ENCODE peak calls at places on chromosome 15, in eight cellular contexts. I is GM23338; W is fibroblast of the aortic adventitia; R is naive thymus-derived CD4-positive, alpha-beta T cell; Q is breast epithelium; E is CD8-positive, alpha-beta T cell; Z is AG04449; X is A549. G is an unnamed sample.

GRCh38 chr15:26037369-26037768 is 174.2 kb upstream of the ATP10A start:
- DNase-seq in I (no peak), R (no peak), X (no peak), W (peak; percentile 3), Z (no peak), E (no peak), Q (no peak), G (no peak)

GRCh38 chr15:72198410-72199270 is 1.1 kb upstream of the GRAMD2A start:
- DNase-seq in W (no peak), E (no peak), Z (no peak), R (no peak), I (peak; percentile 20), Q (no peak), X (no peak), G (no peak)

GRCh38 chr15:69132935-69133861 is 27.2 kb upstream of the GLCE start:
- DNase-seq in Z (no peak), R (no peak), E (no peak), Q (peak; percentile 88), X (no peak), W (no peak), I (no peak), G (no peak)

GRCh38 chr15:45670511-45670910 is 35.7 kb downstream of the SQOR start:
- DNase-seq in Q (no peak), W (peak; percentile 2), Z (no peak), X (no peak), E (no peak), R (no peak), I (no peak), G (peak; percentile 37)

GRCh38 chr15:72554471-72555425 is 80.6 kb downstream of the ARIH1 start:
- DNase-seq in X (no peak), W (peak; percentile 79), Z (no peak), Q (no peak), E (peak; percentile 25), R (no peak), I (no peak), G (peak; percentile 20)

GRCh38 chr15:69210574-69210973 is 50.1 kb downstream of the GLCE start:
- DNase-seq in X (no peak), Z (no peak), Q (no peak), I (no peak), W (no peak), R (no peak), E (no peak), G (no peak)

GRCh38 chr15:65221708-65222107 is 10.4 kb upstream of the CILP start:
- DNase-seq in Z (no peak), E (no peak), I (no peak), X (no peak), R (no peak), W (no peak), Q (no peak), G (no peak)

GRCh38 chr15:76501726-76502125 is 165.2 kb downstream of the ISL2 start:
- DNase-seq in R (no peak), W (peak; percentile 1), E (no peak), Z (peak; percentile 16), Q (no peak), X (no peak), I (no peak), G (peak; percentile 44)

GRCh38 chr15:25838871-25839195 is 24.3 kb downstream of the ATP10A start:
- DNase-seq in E (no peak), W (no peak), Q (no peak), X (no peak), I (no peak), R (no peak), Z (no peak), G (no peak)

GRCh38 chr15:92429378-92430066 is 35.8 kb downstream of the ST8SIA2 start:
- DNase-seq in W (peak; percentile 20), R (no peak), X (peak; percentile 72), Q (no peak), E (no peak), Z (peak; percentile 42), I (peak; percentile 61), G (peak; percentile 40)

GRCh38 chr15:85312486-85312885 is 67.9 kb upstream of the AKAP13 start:
- DNase-seq in Z (no peak), W (no peak), E (no peak), I (peak; percentile 14), R (no peak), Q (no peak), X (no peak), G (no peak)

GRCh38 chr15:63044077-63044644 is 1.6 kb downstream of the TPM1 start:
- DNase-seq in E (no peak), I (no peak), W (no peak), Q (no peak), R (no peak), X (no peak), Z (no peak), G (no peak)

GRCh38 chr15:33915571-33916407 is 52.5 kb upstream of the CHRM5 start:
- DNase-seq in E (no peak), X (no peak), I (peak; percentile 16), Z (no peak), R (no peak), Q (no peak), W (no peak), G (no peak)

GRCh38 chr15:29123991-29124390 is 145.6 kb downstream of the NSMCE3 start:
- DNase-seq in I (no peak), Z (no peak), X (no peak), Q (no peak), W (no peak), R (no peak), E (no peak), G (no peak)

GRCh38 chr15:42576776-42577175 is 1.4 kb downstream of the STARD9 start:
- DNase-seq in X (no peak), E (no peak), Q (no peak), R (no peak), Z (no peak), I (no peak), W (no peak), G (no peak)
- H3K4me3 ChIP-seq in X (no peak overlapping the region), E (no peak overlapping the region), Q (peak overlapping the region; percentile 73), R (no peak overlapping the region), Z (no peak overlapping the region), I (peak overlapping the region; percentile 78), W (no peak overlapping the region), G (peak overlapping the region; percentile 91)

DNA sequence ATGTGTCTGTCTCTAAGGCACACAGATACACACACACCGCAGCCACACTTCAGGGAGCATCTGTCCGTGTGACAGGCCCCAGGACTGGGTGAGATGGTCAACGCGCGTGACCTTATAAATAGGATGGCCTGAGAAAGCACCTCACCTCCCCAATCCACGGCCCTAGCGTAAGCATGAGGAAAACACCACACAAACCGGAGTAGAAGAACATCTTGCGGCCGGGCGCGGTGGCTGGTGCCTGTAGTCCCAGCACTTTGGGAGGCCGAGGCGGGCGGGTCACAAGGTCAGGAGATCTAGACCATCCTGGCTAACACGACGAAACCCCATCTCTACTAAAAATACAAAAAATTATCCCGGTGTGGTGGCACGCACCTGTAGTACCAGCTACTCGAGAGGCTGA is 1.6 kb downstream of the NIPA1 start:
- DNase-seq in Q (no peak), W (no peak), X (no peak), R (no peak), E (no peak), Z (no peak), I (no peak), G (no peak)
- H3K4me3 ChIP-seq in Q (no peak overlapping the region), W (peak overlapping the region; percentile 4), X (no peak overlapping the region), R (no peak overlapping the region), E (no peak overlapping the region), Z (no peak overlapping the region), I (peak overlapping the region; percentile 90), G (no peak overlapping the region)

GRCh38 chr15:66405605-66406004 is 18.9 kb downstream of the MAP2K1 start:
- DNase-seq in Q (no peak), I (no peak), W (peak; percentile 61), Z (no peak), X (no peak), E (no peak), R (no peak), G (peak; percentile 7)
- H3K4me3 ChIP-seq in Q (no peak overlapping the region), I (no peak overlapping the region), W (no peak overlapping the region), Z (no peak overlapping the region), X (no peak overlapping the region), E (no peak overlapping the region), R (no peak overlapping the region), G (peak overlapping the region; percentile 67)

GRCh38 chr15:98753726-98754125 is 105.4 kb downstream of the IGF1R start:
- DNase-seq in X (no peak), W (peak; percentile 39), Z (no peak), R (no peak), E (no peak), I (no peak), Q (no peak), G (no peak)
- H3K4me3 ChIP-seq in X (peak overlapping the region; percentile 37), W (peak overlapping the region; percentile 64), Z (peak overlapping the region; percentile 44), R (no peak overlapping the region), E (no peak overlapping the region), I (no peak overlapping the region), Q (peak overlapping the region; percentile 16), G (peak overlapping the region; percentile 78)

GRCh38 chr15:64048766-64049165 is 2.5 kb upstream of the DAPK2 start:
- DNase-seq in Z (no peak), I (no peak), Q (no peak), E (no peak), R (no peak), W (no peak), X (no peak), G (no peak)

GRCh38 chr15:64046347-64047153 is at the start of gene DAPK2:
- DNase-seq in R (peak; percentile 59), Z (no peak), E (peak; percentile 74), I (peak; percentile 85), Q (peak; percentile 55), X (peak; percentile 98), W (peak; percentile 35), G (peak; percentile 89)

GRCh38 chr15:64045106-64045435 is 1.2 kb downstream of the DAPK2 start:
- DNase-seq in R (no peak), X (no peak), Q (no peak), E (no peak), I (no peak), Z (no peak), W (no peak), G (no peak)

GRCh38 chr15:64050281-64051092 is 4.2 kb upstream of the DAPK2 start:
- DNase-seq in Z (no peak), W (no peak), R (no peak), I (no peak), E (no peak), X (peak; percentile 52), Q (no peak), G (no peak)

DNA sequence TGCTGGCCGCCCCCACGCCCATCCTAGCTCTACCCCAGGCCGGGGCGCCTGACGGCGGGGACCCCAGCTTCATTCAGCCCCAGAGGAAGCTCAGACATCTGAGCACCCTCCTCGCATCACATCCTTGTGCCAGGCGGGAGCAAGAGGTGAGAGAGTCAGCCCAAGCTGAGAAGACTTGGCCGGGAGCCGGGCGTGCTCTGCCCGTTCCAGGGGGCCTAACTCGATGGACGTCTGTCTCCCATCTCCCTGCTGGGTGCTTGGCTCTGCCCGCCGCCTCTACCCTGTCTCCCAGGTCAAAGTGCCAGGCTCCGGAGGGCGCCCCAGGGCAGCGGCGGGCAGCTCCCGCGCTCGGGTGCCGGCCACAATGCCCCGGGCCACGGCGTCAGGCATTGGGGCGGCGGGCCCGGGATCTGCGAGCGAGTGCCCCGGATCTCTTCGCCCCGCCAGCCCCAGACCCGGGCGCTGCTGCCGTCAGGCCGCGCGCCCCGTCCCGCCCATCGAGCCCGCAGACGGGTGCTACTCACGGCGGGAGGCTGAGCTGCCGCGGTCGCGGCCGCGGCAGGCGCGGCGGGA is 425 bp downstream of the DAPK2 start:
- DNase-seq in R (no peak), W (no peak), E (peak; percentile 15), Q (no peak), I (peak; percentile 55), Z (no peak), X (peak; percentile 72), G (no peak)
- H3K4me3 ChIP-seq in R (no peak overlapping the region), W (peak overlapping the region; percentile 62), E (peak overlapping the region; percentile 26), Q (peak overlapping the region; percentile 51), I (peak overlapping the region; percentile 76), Z (peak overlapping the region; percentile 60), X (peak overlapping the region; percentile 64), G (peak overlapping the region; percentile 82)

GRCh38 chr15:64044315-64045105 is 1.8 kb downstream of the DAPK2 start:
- DNase-seq in Z (no peak), Q (no peak), W (no peak), I (no peak), X (no peak), R (no peak), E (no peak), G (no peak)
- H3K4me3 ChIP-seq in Z (no peak overlapping the region), Q (no peak overlapping the region), W (no peak overlapping the region), I (no peak overlapping the region), X (no peak overlapping the region), R (no peak overlapping the region), E (no peak overlapping the region), G (peak overlapping the region; percentile 48)